ENCODE peak calls at places on chromosomes 11 and 22, in nine cellular contexts. F, N, A, K, G, L, X, B and D are unnamed samples.

GRCh38 chr11:17077240-17077519 is 287 bp downstream of the RPS13 start:
- DNase-seq in G (no peak), A (no peak), X (no peak), N (no peak), F (no peak), B (no peak), L (peak), K (no peak), D (peak)

GRCh38 chr22:24156146-24156914 is 25.0 kb upstream of the SUSD2 start:
- DNase-seq in A (peak), B (no peak), L (peak), F (no peak), X (no peak), N (peak), K (no peak), G (peak), D (peak)

GRCh38 chr11:94897330-94897768 is 76.0 kb downstream of the CWC15 start:
- DNase-seq in N (peak), L (no peak), K (peak), X (no peak), A (peak), G (peak), F (no peak), B (peak), D (peak)

GRCh38 chr11:46489668-46490560 is 98.3 kb upstream of the CHRM4 start:
- DNase-seq in A (peak), X (no peak), B (peak), K (peak), G (no peak), F (peak), N (peak), L (no peak), D (peak)

GRCh38 chr11:63884191-63884590 is 32.8 kb downstream of the RCOR2 start:
- DNase-seq in L (no peak), A (no peak), F (no peak), K (no peak), N (no peak), G (no peak), B (peak), X (no peak), D (no peak)

GRCh38 chr11:65133724-65134123 is 595 bp downstream of the SYVN1 start:
- DNase-seq in B (no peak), X (peak), L (no peak), K (no peak), N (no peak), A (no peak), G (no peak), F (no peak), D (peak)

GRCh38 chr11:20110908-20111669 is 49.2 kb downstream of the DBX1 start:
- DNase-seq in F (no peak), X (no peak), K (peak), L (no peak), G (no peak), A (peak), N (peak), B (peak), D (peak)

GRCh38 chr11:66264893-66265292 is 3.5 kb upstream of the RAB1B start:
- DNase-seq in K (peak), N (peak), L (no peak), B (peak), A (peak), G (no peak), X (no peak), F (no peak), D (peak)

GRCh38 chr11:43632171-43632570 is 48.4 kb upstream of the HSD17B12 start:
- DNase-seq in B (no peak), F (peak), A (no peak), X (no peak), N (no peak), L (no peak), K (no peak), G (no peak), D (peak)

GRCh38 chr11:22461626-22462025 is 123.4 kb downstream of the SLC17A6 start:
- DNase-seq in F (no peak), L (no peak), N (no peak), G (no peak), B (no peak), A (no peak), X (no peak), K (no peak), D (no peak)

GRCh38 chr11:27861706-27862430 is 161.6 kb upstream of the BDNF start:
- DNase-seq in K (peak), G (no peak), L (no peak), N (no peak), F (peak), A (no peak), B (no peak), X (no peak), D (peak)

GRCh38 chr11:108906329-108906728 is 241.5 kb downstream of the DDX10 start:
- DNase-seq in N (no peak), L (no peak), X (no peak), F (no peak), B (no peak), A (no peak), K (peak), G (no peak), D (peak)

GRCh38 chr22:34068011-34068410 is 147.7 kb upstream of the LARGE1 start:
- DNase-seq in X (no peak), N (no peak), B (no peak), L (no peak), K (no peak), F (no peak), A (no peak), G (no peak), D (no peak)

GRCh38 chr11:79122759-79123158 is 318.1 kb downstream of the TENM4 start:
- DNase-seq in A (no peak), B (no peak), L (no peak), X (no peak), K (peak), G (no peak), N (no peak), F (no peak), D (no peak)

GRCh38 chr11:46141597-46141996 is 20.3 kb upstream of the PHF21A start:
- DNase-seq in X (no peak), N (no peak), G (no peak), A (no peak), L (no peak), B (no peak), K (no peak), F (no peak), D (no peak)

GRCh38 chr22:26066534-26066933 is 102.7 kb upstream of the SEZ6L start:
- DNase-seq in N (peak), X (no peak), F (no peak), B (peak), G (no peak), K (no peak), A (peak), L (no peak), D (no peak)

GRCh38 chr11:36763187-36763586 is 165.2 kb upstream of the RAG2 start:
- DNase-seq in L (no peak), X (no peak), A (no peak), B (no peak), K (no peak), N (no peak), G (no peak), F (no peak), D (no peak)

GRCh38 chr11:61173456-61173855 is 12.2 kb upstream of the VPS37C start:
- DNase-seq in N (no peak), K (peak), F (no peak), G (no peak), L (no peak), X (no peak), A (peak), B (no peak), D (peak)

GRCh38 chr22:47535681-47536080 is 773.2 kb downstream of the TBC1D22A start:
- DNase-seq in L (no peak), A (no peak), X (no peak), G (no peak), F (no peak), N (no peak), B (no peak), K (no peak), D (no peak)

GRCh38 chr11:73995731-73996130 is 13.1 kb upstream of the UCP2 start:
- DNase-seq in N (no peak), K (no peak), A (no peak), G (no peak), L (no peak), F (no peak), X (no peak), B (no peak), D (no peak)

GRCh38 chr11:116580828-116581227 is 192.0 kb downstream of the BUD13 start:
- DNase-seq in N (peak), B (peak), K (no peak), F (no peak), A (peak), L (no peak), G (no peak), X (no peak), D (no peak)

GRCh38 chr11:131823772-131824171 is 453.4 kb downstream of the NTM start:
- DNase-seq in A (no peak), N (peak), K (no peak), B (no peak), L (no peak), G (no peak), X (no peak), F (no peak), D (no peak)

GRCh38 chr22:40193429-40194421 is 16.0 kb downstream of the TNRC6B start:
- DNase-seq in A (peak), G (no peak), B (peak), N (peak), L (no peak), F (no peak), K (peak), X (peak), D (peak)

GRCh38 chr11:114307524-114308203 is 11.5 kb downstream of the NNMT start:
- DNase-seq in F (peak), G (peak), B (no peak), A (no peak), L (no peak), N (no peak), K (no peak), X (peak), D (peak)

GRCh38 chr22:41226728-41227655 is 13.7 kb downstream of the CHADL start:
- DNase-seq in K (no peak), B (no peak), X (no peak), A (peak), L (no peak), N (no peak), F (no peak), G (no peak), D (no peak)

GRCh38 chr11:17381156-17381555 is 7.3 kb downstream of the KCNJ11 start:
- DNase-seq in K (no peak), F (no peak), X (no peak), A (no peak), G (no peak), B (no peak), L (no peak), N (no peak), D (peak)

GRCh38 chr22:49659281-49659923 is 168.3 kb downstream of the BRD1 start:
- DNase-seq in K (no peak), X (peak), G (no peak), B (no peak), A (no peak), N (no peak), F (no peak), L (no peak), D (no peak)

GRCh38 chr22:41909290-41910049 is 5.4 kb downstream of the SHISA8 start:
- DNase-seq in A (no peak), N (peak), F (no peak), G (no peak), B (peak), K (no peak), X (no peak), L (no peak), D (no peak)

GRCh38 chr11:2860636-2861035 is 24.9 kb downstream of the CDKN1C start:
- DNase-seq in L (no peak), N (no peak), B (no peak), G (no peak), X (no peak), K (peak), A (no peak), F (peak), D (peak)

GRCh38 chr11:2092956-2093412 is 46.2 kb downstream of the IGF2 start:
- DNase-seq in K (no peak), L (no peak), B (no peak), N (no peak), X (peak), F (peak), A (no peak), G (peak), D (peak)

GRCh38 chr22:24186352-24186740 is 5.1 kb downstream of the SUSD2 start:
- DNase-seq in X (no peak), A (no peak), G (no peak), K (no peak), B (no peak), N (no peak), L (no peak), F (no peak), D (no peak)

GRCh38 chr22:46661221-46661851 is 41.1 kb downstream of the GRAMD4 start:
- DNase-seq in X (no peak), K (peak), B (no peak), L (peak), A (no peak), G (peak), N (no peak), F (peak), D (peak)

GRCh38 chr11:94786264-94787126 is 18.3 kb downstream of the AMOTL1 start:
- DNase-seq in N (peak), B (no peak), K (peak), G (no peak), F (no peak), L (no peak), A (peak), X (no peak), D (peak)

GRCh38 chr11:85815186-85815911 is 4.4 kb upstream of the SYTL2 start:
- DNase-seq in X (no peak), L (no peak), A (no peak), F (peak), G (no peak), B (no peak), K (no peak), N (no peak), D (peak)